ENCODE peak calls at places on chromosomes 11 and 22, in four cellular contexts. N is prostate gland, B is heart left ventricle, Y is HFFc6. P is an unnamed sample.

GRCh38 chr11:94730153-94730552 is 38.0 kb upstream of the AMOTL1 start:
- DNase-seq in N (no peak), B (no peak), Y (no peak), P (no peak)

GRCh38 chr22:28799125-28799833 is 1.1 kb downstream of the XBP1 start:
- DNase-seq in N (peak), B (peak), Y (peak), P (peak)

GRCh38 chr22:48900327-48900597 is 927.4 kb downstream of the BRD1 start:
- DNase-seq in N (no peak), B (no peak), Y (no peak), P (no peak)

GRCh38 chr11:133082851-133083488 is 449.3 kb downstream of the OPCML start:
- DNase-seq in N (peak), B (peak), Y (peak), P (peak)

GRCh38 chr11:102426000-102426399 is 26.6 kb downstream of the TMEM123 start:
- DNase-seq in N (no peak), B (no peak), Y (no peak), P (no peak)

GRCh38 chr11:2838091-2838490 is 47.5 kb downstream of the CDKN1C start:
- DNase-seq in N (no peak), B (no peak), Y (no peak), P (no peak)

GRCh38 chr22:24505337-24505736 is 10.2 kb downstream of the UPB1 start:
- DNase-seq in N (no peak), B (no peak), Y (no peak), P (no peak)

GRCh38 chr11:125337836-125338235 is 158.2 kb downstream of the FEZ1 start:
- DNase-seq in N (no peak), B (no peak), Y (no peak), P (no peak)

GRCh38 chr22:50525991-50526848 is 822 bp upstream of the SCO2 start:
- DNase-seq in N (peak), B (peak), Y (peak), P (peak)

GRCh38 chr11:46890665-46891064 is 27.7 kb downstream of the LRP4 start:
- DNase-seq in N (no peak), B (no peak), Y (peak), P (no peak)

GRCh38 chr11:17611049-17611448 is 64.0 kb downstream of the OTOG start:
- DNase-seq in N (no peak), B (no peak), Y (no peak), P (no peak)

GRCh38 chr11:11588243-11588642 is 33.6 kb downstream of the GALNT18 start:
- DNase-seq in N (no peak), B (no peak), Y (no peak), P (no peak)

GRCh38 chr11:34299284-34299961 is 58.4 kb downstream of the ABTB2 start:
- DNase-seq in N (no peak), B (no peak), Y (no peak), P (no peak)

GRCh38 chr11:17273668-17274321 is 2.7 kb upstream of the NUCB2 start:
- DNase-seq in N (no peak), B (no peak), Y (no peak), P (no peak)

GRCh38 chr11:62959077-62959980 is 25.4 kb downstream of the SLC22A6 start:
- DNase-seq in N (no peak), B (no peak), Y (no peak), P (no peak)

GRCh38 chr11:110621826-110622225 is 90.4 kb downstream of the ARHGAP20 start:
- DNase-seq in N (no peak), B (no peak), Y (no peak), P (no peak)

GRCh38 chr22:30841264-30841663 is 127.3 kb downstream of the MORC2 start:
- DNase-seq in N (no peak), B (no peak), Y (no peak), P (peak)

GRCh38 chr11:15145151-15145550 is 30.4 kb downstream of the INSC start:
- DNase-seq in N (no peak), B (no peak), Y (no peak), P (no peak)

GRCh38 chr22:49011769-49012598 is 815.7 kb downstream of the BRD1 start:
- DNase-seq in N (no peak), B (no peak), Y (no peak), P (no peak)

GRCh38 chr11:97772696-97773095 is 1248.1 kb upstream of the CNTN5 start:
- DNase-seq in N (no peak), B (no peak), Y (no peak), P (peak)

GRCh38 chr22:37561209-37562048 is 1.1 kb downstream of the CDC42EP1 start:
- DNase-seq in N (peak), B (peak), Y (peak), P (peak)

GRCh38 chr11:117823941-117824420 is 563 bp downstream of the FXYD2 start:
- DNase-seq in N (no peak), B (peak), Y (no peak), P (peak)

GRCh38 chr22:31160328-31160978 is 471 bp downstream of the RNF185 start:
- DNase-seq in N (peak), B (no peak), Y (no peak), P (peak)

GRCh38 chr11:92245700-92246270 is 21.2 kb downstream of the FAT3 start:
- DNase-seq in N (no peak), B (no peak), Y (no peak), P (no peak)

GRCh38 chr11:119359365-119360229 is 13.1 kb upstream of the MFRP start:
- DNase-seq in N (no peak), B (peak), Y (no peak), P (no peak)

GRCh38 chr11:45405916-45406670 is 120.0 kb upstream of the SYT13 start:
- DNase-seq in N (no peak), B (no peak), Y (peak), P (peak)
- TF ChIP-seq CTCF in N (peak), B (peak), Y (peak), P (peak)

DNA sequence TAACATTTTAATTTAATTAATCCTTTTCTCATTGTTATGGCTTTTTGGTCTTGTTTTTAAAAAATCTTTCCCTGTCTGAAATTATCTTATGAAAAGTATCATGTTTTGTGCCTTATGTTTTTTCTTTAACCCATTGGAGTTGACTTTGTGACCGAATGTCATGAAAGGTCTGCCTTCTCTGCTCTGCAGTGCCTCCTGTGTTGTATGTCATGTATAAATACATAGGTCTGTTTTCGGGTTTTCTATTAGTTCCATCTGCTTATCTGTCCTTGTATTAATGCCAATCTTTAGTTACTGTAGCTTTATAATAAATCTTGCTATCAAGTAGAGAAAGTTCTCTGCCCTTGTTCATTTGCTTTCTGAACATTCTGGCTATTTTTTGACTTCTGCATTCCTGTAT is 73.0 kb downstream of the ZBTB44 start:
- DNase-seq in N (no peak), B (no peak), Y (no peak), P (no peak)
- TF ChIP-seq CTCF in N (no peak), B (no peak), Y (no peak), P (no peak)

GRCh38 chr11:60924110-60924905 is at the start of gene TMEM132A:
- DNase-seq in N (peak), B (peak), Y (peak), P (peak)
- TF ChIP-seq CTCF in N (no peak), B (no peak), Y (no peak), P (no peak)

GRCh38 chr11:68643576-68643975 is 40.8 kb upstream of the GAL start:
- DNase-seq in N (no peak), B (no peak), Y (no peak), P (peak)
- TF ChIP-seq CTCF in N (no peak), B (no peak), Y (no peak), P (peak)

DNA sequence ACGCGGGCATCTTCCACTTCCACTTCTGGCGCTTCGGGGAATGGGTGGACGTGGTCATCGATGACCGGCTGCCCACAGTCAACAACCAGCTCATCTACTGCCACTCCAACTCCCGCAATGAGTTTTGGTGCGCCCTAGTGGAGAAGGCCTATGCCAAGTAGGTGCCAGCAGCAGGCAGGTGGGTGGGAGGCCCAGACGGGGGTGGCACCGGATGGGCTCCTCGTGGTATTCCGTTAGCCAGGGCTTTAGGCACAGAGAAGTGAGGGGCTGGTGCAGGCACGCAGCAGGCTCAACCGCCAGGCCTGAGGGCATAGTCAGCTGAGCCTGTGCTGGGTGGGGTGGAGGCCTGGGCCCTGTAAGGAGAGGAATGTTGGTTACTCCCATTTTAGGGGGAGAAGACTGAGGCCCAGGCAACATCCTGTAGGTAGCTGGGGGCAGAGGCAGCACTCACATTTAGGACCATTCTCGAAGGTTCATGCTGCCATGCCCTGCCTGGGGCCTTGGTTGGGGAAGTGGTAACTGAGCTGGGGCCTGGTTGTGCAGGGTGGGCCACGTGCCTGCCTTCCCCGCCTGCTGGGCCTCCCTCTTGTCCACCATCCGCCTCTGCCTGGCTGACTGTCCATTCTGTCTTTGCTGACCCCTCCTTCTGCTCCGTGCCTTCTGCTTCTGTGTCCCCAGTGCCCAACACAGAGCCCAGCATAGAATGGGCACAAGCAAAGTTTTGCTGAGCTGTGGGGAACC is 10.2 kb downstream of the OMP start:
- DNase-seq in N (no peak), B (no peak), Y (no peak), P (no peak)
- TF ChIP-seq CTCF in N (no peak), B (no peak), Y (no peak), P (no peak)

GRCh38 chr22:22958621-22959020 is 71.0 kb downstream of the IGLL5 start:
- DNase-seq in N (no peak), B (no peak), Y (no peak), P (no peak)

GRCh38 chr22:22957090-22957489 is 69.5 kb downstream of the IGLL5 start:
- DNase-seq in N (no peak), B (no peak), Y (no peak), P (no peak)

GRCh38 chr22:22961574-22961973 is 74.0 kb downstream of the IGLL5 start:
- DNase-seq in N (no peak), B (no peak), Y (no peak), P (no peak)

GRCh38 chr22:22960307-22960706 is 72.7 kb downstream of the IGLL5 start:
- DNase-seq in N (no peak), B (peak), Y (no peak), P (no peak)

GRCh38 chr22:22959147-22959827 is 71.7 kb downstream of the IGLL5 start:
- DNase-seq in N (peak), B (peak), Y (peak), P (peak)
- TF ChIP-seq CTCF in N (peak), B (peak), Y (peak), P (peak)

DNA sequence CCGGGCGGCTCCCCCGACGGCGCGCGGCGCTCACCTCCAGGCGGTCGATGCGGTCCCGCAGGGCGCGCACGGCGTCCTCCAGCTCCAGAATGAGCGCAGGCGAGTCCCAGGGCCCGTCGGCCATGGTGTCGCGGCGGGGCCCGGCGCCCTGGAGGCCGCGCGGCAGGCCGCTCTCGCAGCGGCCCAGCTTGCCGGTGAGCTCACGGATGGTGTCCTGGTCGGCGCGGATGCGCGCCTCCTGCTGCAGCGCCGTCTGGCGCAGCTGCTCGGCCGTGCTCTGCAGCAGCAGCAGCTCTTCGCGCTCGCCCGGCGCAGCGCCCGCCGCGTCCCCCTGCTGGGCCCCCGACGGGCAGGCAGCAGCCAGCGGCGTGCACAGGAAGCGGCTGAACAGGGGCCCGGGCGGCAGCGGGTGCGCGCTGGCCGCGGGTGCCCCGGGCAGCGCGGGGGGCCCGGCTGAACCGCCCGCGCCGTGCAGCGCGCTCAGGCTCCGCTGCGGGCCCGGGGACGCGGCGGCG is 570 bp downstream of the NPTXR start:
- DNase-seq in N (no peak), B (peak), Y (peak), P (peak)
- TF ChIP-seq CTCF in N (no peak), B (peak), Y (peak), P (peak)

P was measured in fibroblast of pulmonary artery.